ENCODE peak calls at places on chromosomes 2 and 18, in four cellular contexts. M, V, H and S are unnamed samples.

GRCh38 chr2:168272225-168272624 is 24.8 kb upstream of the STK39 start:
- DNase-seq in H (no peak), M (no peak), V (no peak), S (no peak)

GRCh38 chr2:135743860-135744259 is 2.2 kb downstream of the UBXN4 start:
- DNase-seq in M (no peak), V (no peak), H (no peak), S (no peak)

GRCh38 chr2:68466361-68466777 is 725 bp downstream of the FBXO48 start:
- DNase-seq in M (no peak), V (no peak), H (no peak), S (peak; percentile 31)

GRCh38 chr2:17259613-17260012 is 258.6 kb downstream of the RAD51AP2 start:
- DNase-seq in V (no peak), M (no peak), H (no peak), S (no peak)

GRCh38 chr2:217729426-217730058 is 273.3 kb downstream of the TNS1 start:
- DNase-seq in M (peak; percentile 69), H (no peak), V (no peak), S (no peak)

GRCh38 chr2:46876741-46877384 is 38.7 kb downstream of the MCFD2 start:
- DNase-seq in H (peak; percentile 24), V (no peak), M (no peak), S (no peak)

GRCh38 chr2:188573453-188573852 is 281.8 kb downstream of the GULP1 start:
- DNase-seq in H (no peak), M (no peak), V (no peak), S (no peak)

GRCh38 chr2:20619624-20620024 is 31.3 kb downstream of the HS1BP3 start:
- DNase-seq in M (peak; percentile 66), V (no peak), H (peak; percentile 53), S (peak; percentile 1)

GRCh38 chr2:71696381-71696780 is 243.0 kb downstream of the DYSF start:
- DNase-seq in M (peak; percentile 45), V (no peak), H (no peak), S (no peak)

GRCh38 chr2:44802409-44803099 is 138.9 kb upstream of the SIX3 start:
- DNase-seq in H (no peak), M (no peak), V (no peak), S (no peak)

GRCh38 chr2:170221317-170222288 is 43.7 kb downstream of the MYO3B start:
- DNase-seq in V (no peak), H (no peak), M (no peak), S (no peak)

GRCh38 chr18:44885507-44885906 is 204.8 kb downstream of the SETBP1 start:
- DNase-seq in V (no peak), M (no peak), H (no peak), S (no peak)

GRCh38 chr18:34457761-34458160 is 233.0 kb upstream of the NOL4 start:
- DNase-seq in H (no peak), V (no peak), M (no peak), S (no peak)

GRCh38 chr18:63627819-63628218 is 16.2 kb downstream of the SERPINB4 start:
- DNase-seq in M (no peak), V (no peak), H (no peak), S (no peak)
- H3K9me3 ChIP-seq in M (peaks cover 12% of the 10 kb centered on the region), V (no peaks in the 10 kb centered on the region), H (no peaks in the 10 kb centered on the region), S (peaks cover 3% of the 10 kb centered on the region)

DNA sequence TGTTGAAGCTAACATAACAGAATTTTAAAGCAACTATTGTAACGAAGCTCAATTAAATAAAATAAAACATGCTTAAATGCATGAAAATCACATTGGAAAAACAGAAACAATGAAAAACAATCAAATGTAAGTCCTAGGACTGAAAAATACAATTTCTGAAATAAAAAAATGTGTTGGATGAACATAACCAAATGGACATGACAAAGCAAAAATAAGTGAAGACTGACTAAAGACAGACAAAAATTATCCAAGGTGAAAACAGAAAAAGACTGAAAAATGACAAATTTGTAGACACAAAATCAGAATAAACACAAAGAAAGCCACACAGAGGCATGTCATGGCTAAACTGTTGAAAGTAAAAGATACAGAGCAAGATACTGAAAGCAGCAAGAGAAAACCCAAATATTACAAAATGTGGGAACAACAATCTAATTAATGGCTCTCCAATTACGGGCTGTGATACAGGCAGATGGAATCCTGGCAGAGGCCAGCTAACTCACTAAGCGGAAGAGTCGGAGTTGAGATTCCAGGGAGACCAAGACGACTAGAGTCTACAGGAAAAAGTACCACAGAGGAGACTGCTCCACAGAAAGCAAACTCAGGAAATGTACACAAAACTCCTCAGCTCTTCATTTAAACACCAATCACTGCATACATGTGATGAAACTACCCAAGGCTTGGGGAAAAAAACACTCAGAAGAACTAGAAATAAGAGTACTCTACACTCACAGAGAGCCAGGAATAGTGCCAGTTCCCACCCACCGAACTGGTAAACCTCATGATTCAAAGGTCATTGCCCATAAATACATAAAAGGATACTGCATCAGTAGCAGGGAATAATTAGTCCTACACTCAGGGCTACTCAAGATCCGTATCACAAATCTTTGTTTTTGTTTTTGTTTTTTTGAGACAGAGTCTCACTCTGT is 83.6 kb downstream of the ATAD2B start:
- DNase-seq in V (no peak), H (peak; percentile 51), M (no peak), S (no peak)
- H3K9me3 ChIP-seq in V (no peaks in the 10 kb centered on the region), H (no peaks in the 10 kb centered on the region), M (no peaks in the 10 kb centered on the region), S (no peaks in the 10 kb centered on the region)

GRCh38 chr2:16075045-16076012 is 135.0 kb downstream of the MYCN start:
- DNase-seq in H (no peak), M (no peak), V (no peak), S (no peak)

GRCh38 chr2:16073471-16073870 is 133.1 kb downstream of the MYCN start:
- DNase-seq in M (no peak), V (no peak), H (no peak), S (no peak)

GRCh38 chr2:16072638-16073290 is 132.4 kb downstream of the MYCN start:
- DNase-seq in M (no peak), H (no peak), V (no peak), S (no peak)

GRCh38 chr2:16071865-16072637 is 131.7 kb downstream of the MYCN start:
- DNase-seq in M (no peak), H (no peak), V (no peak), S (no peak)

DNA sequence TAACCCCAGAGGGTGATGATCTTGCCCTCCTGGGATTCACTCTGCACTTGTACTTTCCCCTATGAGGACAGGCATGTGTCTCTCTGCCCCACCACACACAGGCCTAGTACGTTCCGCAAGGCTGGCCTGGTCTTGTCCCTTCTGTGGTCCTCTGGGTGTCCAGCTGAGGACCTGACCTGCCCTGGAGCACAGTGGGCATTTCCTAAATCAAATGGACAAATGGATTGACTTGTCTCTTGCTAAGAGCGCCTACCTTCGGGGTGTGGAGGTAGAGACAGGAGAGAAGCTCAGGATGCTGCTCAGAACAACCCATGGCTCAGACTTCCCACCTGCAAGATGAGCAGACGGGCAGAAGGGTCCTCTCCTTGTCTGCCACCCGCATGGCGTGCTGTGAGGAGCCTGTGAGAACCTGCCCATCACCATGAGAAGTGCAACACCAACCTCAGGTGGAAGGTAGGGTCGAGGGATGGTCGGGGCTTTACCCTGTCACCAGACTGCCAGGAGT is 133.6 kb downstream of the MYCN start:
- DNase-seq in H (no peak), V (no peak), M (no peak), S (no peak)
- H3K9me3 ChIP-seq in H (no peaks in the 10 kb centered on the region), V (no peaks in the 10 kb centered on the region), M (no peaks in the 10 kb centered on the region), S (no peaks in the 10 kb centered on the region)

GRCh38 chr2:96531872-96532505 is 4.6 kb upstream of the ARID5A start:
- DNase-seq in M (peak; percentile 95), H (peak; percentile 100), V (peak; percentile 66), S (peak; percentile 58)
- H3K9me3 ChIP-seq in M (no peaks in the 10 kb centered on the region), H (no peaks in the 10 kb centered on the region), V (no peaks in the 10 kb centered on the region), S (no peaks in the 10 kb centered on the region)

GRCh38 chr2:95052804-95053535 is 27.5 kb downstream of the MAL start:
- DNase-seq in V (no peak), M (peak; percentile 30), H (no peak), S (no peak)
- H3K9me3 ChIP-seq in V (no peaks in the 10 kb centered on the region), M (no peaks in the 10 kb centered on the region), H (no peaks in the 10 kb centered on the region), S (no peaks in the 10 kb centered on the region)

GRCh38 chr2:12202702-12203101 is 456.3 kb downstream of the LPIN1 start:
- DNase-seq in M (no peak), V (no peak), H (peak; percentile 68), S (no peak)
- H3K9me3 ChIP-seq in M (peaks cover 3% of the 10 kb centered on the region), V (no peaks in the 10 kb centered on the region), H (no peaks in the 10 kb centered on the region), S (no peaks in the 10 kb centered on the region)

DNA sequence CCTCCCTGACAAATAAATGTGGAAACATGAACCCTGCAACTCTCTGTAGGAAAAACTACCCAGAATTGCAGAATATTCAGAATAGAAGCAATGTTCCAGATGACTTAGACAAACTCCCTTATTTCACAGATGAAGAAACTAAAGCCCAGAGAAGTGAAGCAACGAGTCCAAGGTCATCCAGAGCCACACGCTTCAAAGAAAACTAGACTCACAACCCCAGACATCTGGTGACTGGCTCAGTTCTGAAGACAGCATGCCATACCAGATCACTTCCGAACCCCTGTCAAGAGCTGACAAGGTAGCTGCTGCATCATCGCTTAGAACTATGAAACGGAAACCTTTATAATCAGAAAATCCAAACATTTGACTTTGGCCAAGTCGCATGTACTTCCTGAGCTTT is 101.3 kb downstream of the PID1 start:
- DNase-seq in H (no peak), V (no peak), M (no peak), S (no peak)
- H3K9me3 ChIP-seq in H (no peaks in the 10 kb centered on the region), V (no peaks in the 10 kb centered on the region), M (peaks cover 8% of the 10 kb centered on the region), S (no peaks in the 10 kb centered on the region)